ENCODE peak calls at places on chromosomes 13 and 19, in ten cellular contexts. S, O, T, K, W, J, G, U, R and L are unnamed samples.
A peak's percentile ranks its signal among the peaks of the same experiment; 100 is the strongest.

GRCh38 chr19:33621811-33622504 is at the start of gene CHST8:
- DNase-seq in S (peak; percentile 41), O (peak; percentile 55), T (peak; percentile 56), K (no peak), W (no peak), J (peak; percentile 62), G (no peak), U (peak; percentile 69), R (peak; percentile 45), L (no peak)

GRCh38 chr19:33233056-33233873 is 7.6 kb upstream of the SLC7A10 start:
- DNase-seq in S (no peak), O (no peak), T (no peak), K (no peak), W (no peak), J (no peak), G (peak; percentile 3), U (no peak), R (no peak), L (no peak)

GRCh38 chr13:106376411-106377112 is 158.9 kb downstream of the EFNB2 start:
- DNase-seq in S (no peak), O (no peak), T (no peak), K (peak; percentile 95), W (no peak), J (no peak), G (no peak), U (peak; percentile 85), R (no peak), L (no peak)

GRCh38 chr19:2320939-2321338 is 7.4 kb downstream of the LSM7 start:
- DNase-seq in S (no peak), O (no peak), T (peak; percentile 14), K (no peak), W (no peak), J (no peak), G (no peak), U (no peak), R (no peak), L (no peak)

GRCh38 chr19:42281175-42282035 is 12.4 kb downstream of the CIC start:
- DNase-seq in S (peak; percentile 40), O (peak; percentile 81), T (peak; percentile 50), K (peak; percentile 41), W (peak; percentile 22), J (peak; percentile 76), G (peak; percentile 88), U (peak; percentile 83), R (peak; percentile 85), L (no peak)

GRCh38 chr19:17488593-17489391 is 18.5 kb downstream of the SLC27A1 start:
- DNase-seq in S (peak; percentile 91), O (no peak), T (peak; percentile 83), K (no peak), W (peak; percentile 69), J (no peak), G (peak; percentile 89), U (peak; percentile 46), R (peak; percentile 67), L (peak; percentile 95)

GRCh38 chr13:60591348-60591747 is 194.3 kb downstream of the TDRD3 start:
- DNase-seq in S (no peak), O (no peak), T (no peak), K (peak; percentile 48), W (no peak), J (no peak), G (no peak), U (peak; percentile 85), R (no peak), L (no peak)

GRCh38 chr19:48271531-48272151 is 1.8 kb downstream of the ZNF114 start:
- DNase-seq in S (peak; percentile 25), O (peak; percentile 42), T (peak; percentile 37), K (peak; percentile 35), W (no peak), J (no peak), G (peak; percentile 85), U (peak; percentile 60), R (peak; percentile 40), L (peak; percentile 74)

GRCh38 chr13:80889829-80890228 is 548.9 kb upstream of the SPRY2 start:
- DNase-seq in S (no peak), O (no peak), T (no peak), K (no peak), W (no peak), J (no peak), G (no peak), U (no peak), R (no peak), L (no peak)

GRCh38 chr13:50805805-50806204 is 37.7 kb downstream of the DLEU7 start:
- DNase-seq in S (no peak), O (no peak), T (no peak), K (peak; percentile 1), W (no peak), J (no peak), G (no peak), U (peak; percentile 46), R (no peak), L (no peak)

GRCh38 chr13:47426126-47426849 is 529.4 kb upstream of the HTR2A start:
- DNase-seq in S (no peak), O (peak; percentile 28), T (no peak), K (peak; percentile 86), W (no peak), J (no peak), G (no peak), U (peak; percentile 96), R (peak; percentile 27), L (no peak)

GRCh38 chr13:40064154-40064713 is 408.8 kb downstream of the COG6 start:
- DNase-seq in S (no peak), O (no peak), T (no peak), K (no peak), W (no peak), J (no peak), G (no peak), U (peak; percentile 40), R (no peak), L (no peak)

GRCh38 chr13:100275746-100276145 is 186.9 kb downstream of the PCCA start:
- DNase-seq in S (no peak), O (no peak), T (no peak), K (no peak), W (no peak), J (no peak), G (no peak), U (peak; percentile 10), R (no peak), L (no peak)

GRCh38 chr19:51148571-51148970 is 6.5 kb downstream of the SIGLEC7 start:
- DNase-seq in S (no peak), O (no peak), T (no peak), K (no peak), W (no peak), J (no peak), G (no peak), U (no peak), R (no peak), L (no peak)

GRCh38 chr19:375395-376110 is 31.0 kb upstream of the MIER2 start:
- DNase-seq in S (no peak), O (no peak), T (no peak), K (no peak), W (no peak), J (no peak), G (peak; percentile 64), U (no peak), R (no peak), L (no peak)

GRCh38 chr13:77218274-77218673 is 108.6 kb downstream of the MYCBP2 start:
- DNase-seq in S (no peak), O (no peak), T (no peak), K (no peak), W (no peak), J (no peak), G (no peak), U (no peak), R (no peak), L (no peak)

DNA sequence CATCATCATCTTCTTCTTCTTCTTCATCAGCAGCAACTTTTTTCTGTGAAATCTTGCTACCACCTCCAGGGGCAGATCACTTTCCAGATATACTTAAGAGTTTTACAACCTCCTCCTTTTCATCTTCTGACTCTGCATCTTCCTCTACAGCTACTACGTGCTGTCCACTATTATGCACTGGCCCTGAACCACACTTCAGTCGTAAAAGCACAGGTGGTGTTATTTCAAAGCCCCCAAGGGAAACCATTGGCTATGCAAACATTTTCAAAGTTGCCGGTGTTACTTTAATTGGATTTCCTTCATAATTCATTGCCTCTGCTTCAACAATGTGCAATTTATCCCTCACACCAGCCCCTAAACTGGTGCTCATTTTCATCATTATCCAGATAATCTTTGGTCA is 75.0 kb downstream of the POLR1D start:
- DNase-seq in S (no peak), O (no peak), T (no peak), K (no peak), W (no peak), J (no peak), G (no peak), U (no peak), R (no peak), L (no peak)
- H3K27ac ChIP-seq in S (no peak overlapping the region), O (no peak overlapping the region), T (no peak overlapping the region), K (no peak overlapping the region), W (no peak overlapping the region), J (no peak overlapping the region), G (no peak overlapping the region), U (no peak overlapping the region), R (no peak overlapping the region), L (no peak overlapping the region)

GRCh38 chr19:52785506-52785905 is 1.1 kb downstream of the ZNF600 start:
- DNase-seq in S (no peak), O (no peak), T (no peak), K (no peak), W (no peak), J (no peak), G (no peak), U (no peak), R (no peak), L (peak; percentile 3)
- H3K4me3 ChIP-seq in S (no peak overlapping the region), O (no peak overlapping the region), T (no peak overlapping the region), K (no peak overlapping the region), W (no peak overlapping the region), J (no peak overlapping the region), G (peak overlapping the region; percentile 69), U (peak overlapping the region; percentile 90), R (peak overlapping the region; percentile 64), L (peak overlapping the region; percentile 71)

DNA sequence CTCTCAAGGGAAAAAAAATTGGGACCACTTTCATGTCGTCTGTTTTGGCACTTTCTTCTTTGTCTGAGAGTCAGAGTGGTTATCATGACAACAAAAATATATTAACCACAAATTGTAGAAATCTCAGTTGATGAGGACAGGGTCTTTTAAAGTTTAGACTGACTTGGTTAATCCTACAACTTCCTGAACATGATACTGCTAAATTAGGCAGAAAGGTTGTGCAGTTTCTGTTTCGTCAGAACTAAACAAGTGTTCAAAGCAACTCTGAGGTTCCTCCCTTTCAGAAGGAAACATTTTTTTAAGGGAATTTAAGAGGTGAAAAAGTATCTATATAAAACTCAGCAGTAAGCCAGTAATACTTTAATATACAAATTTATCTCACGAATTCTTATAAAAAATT is 15.3 kb downstream of the KLF5 start:
- DNase-seq in S (no peak), O (no peak), T (no peak), K (peak; percentile 16), W (no peak), J (no peak), G (no peak), U (no peak), R (no peak), L (no peak)
- H3K27ac ChIP-seq in S (no peak overlapping the region), O (no peak overlapping the region), T (no peak overlapping the region), K (no peak overlapping the region), W (no peak overlapping the region), J (no peak overlapping the region), G (peak overlapping the region; percentile 23), U (no peak overlapping the region), R (no peak overlapping the region), L (no peak overlapping the region)

DNA sequence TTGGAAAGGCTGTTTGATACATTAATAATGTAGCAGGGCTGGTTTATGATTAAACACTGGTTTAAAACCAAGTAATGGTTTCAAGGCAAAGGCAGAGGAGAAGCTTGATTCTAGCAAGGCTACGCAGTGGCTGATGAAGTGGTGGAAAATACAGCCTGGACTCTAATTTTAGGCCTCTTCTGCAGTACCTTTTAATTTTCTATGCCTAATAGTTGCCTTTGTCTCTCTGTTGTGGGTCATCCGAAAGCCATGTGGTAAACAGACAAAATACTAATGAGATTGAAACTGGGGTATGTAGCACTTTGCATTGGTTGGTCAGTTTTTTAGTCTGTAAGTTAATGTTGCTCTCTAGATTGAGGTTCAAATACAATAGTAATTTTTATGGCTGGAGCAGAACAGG is 3.3 kb downstream of the LMO7 start:
- DNase-seq in S (no peak), O (no peak), T (no peak), K (no peak), W (no peak), J (no peak), G (no peak), U (no peak), R (no peak), L (no peak)
- H3K4me3 ChIP-seq in S (no peak overlapping the region), O (no peak overlapping the region), T (no peak overlapping the region), K (peak overlapping the region; percentile 17), W (no peak overlapping the region), J (no peak overlapping the region), G (no peak overlapping the region), U (peak overlapping the region; percentile 84), R (no peak overlapping the region), L (no peak overlapping the region)